ENCODE peak calls at places on chromosomes 13 and 19, in nine cellular contexts. One of them, this sample, is unnamed.

GRCh38 chr19:1992759-1993260 is 22.7 kb downstream of the BTBD2 start:
- DNase-seq in T-cell: no peak
- DNase-seq in memory B cell: no peak
- DNase-seq in sigmoid colon: peak
- DNase-seq in Karpas-422: peak
- DNase-seq in epithelial cell of esophagus: peak
- DNase-seq in DMS153: no peak
- DNase-seq in GM12865: no peak
- DNase-seq in RPMI8226: no peak
- DNase-seq in this sample: no peak

GRCh38 chr13:80577951-80578670 is 237.2 kb upstream of the SPRY2 start:
- DNase-seq in GM12865: no peak
- DNase-seq in Karpas-422: no peak
- DNase-seq in sigmoid colon: no peak
- DNase-seq in DMS153: no peak
- DNase-seq in memory B cell: no peak
- DNase-seq in RPMI8226: no peak
- DNase-seq in epithelial cell of esophagus: peak
- DNase-seq in T-cell: no peak
- DNase-seq in this sample: no peak

GRCh38 chr13:95192998-95193397 is 108.3 kb downstream of the ABCC4 start:
- DNase-seq in DMS153: no peak
- DNase-seq in T-cell: no peak
- DNase-seq in Karpas-422: no peak
- DNase-seq in epithelial cell of esophagus: no peak
- DNase-seq in memory B cell: no peak
- DNase-seq in RPMI8226: no peak
- DNase-seq in sigmoid colon: no peak
- DNase-seq in GM12865: no peak
- DNase-seq in this sample: no peak

GRCh38 chr13:107765724-107766436 is 449.5 kb downstream of the LIG4 start:
- DNase-seq in Karpas-422: no peak
- DNase-seq in memory B cell: no peak
- DNase-seq in RPMI8226: no peak
- DNase-seq in DMS153: peak
- DNase-seq in GM12865: no peak
- DNase-seq in epithelial cell of esophagus: no peak
- DNase-seq in T-cell: no peak
- DNase-seq in sigmoid colon: no peak
- DNase-seq in this sample: no peak

GRCh38 chr19:49430172-49430677 is 5.0 kb downstream of the GFY start:
- DNase-seq in memory B cell: no peak
- DNase-seq in Karpas-422: no peak
- DNase-seq in RPMI8226: no peak
- DNase-seq in DMS153: no peak
- DNase-seq in GM12865: no peak
- DNase-seq in T-cell: no peak
- DNase-seq in epithelial cell of esophagus: no peak
- DNase-seq in sigmoid colon: no peak
- DNase-seq in this sample: no peak

GRCh38 chr13:77833331-77833863 is 85.2 kb downstream of the EDNRB start:
- DNase-seq in DMS153: no peak
- DNase-seq in memory B cell: no peak
- DNase-seq in T-cell: no peak
- DNase-seq in Karpas-422: no peak
- DNase-seq in RPMI8226: no peak
- DNase-seq in epithelial cell of esophagus: peak
- DNase-seq in GM12865: no peak
- DNase-seq in sigmoid colon: no peak
- DNase-seq in this sample: no peak

GRCh38 chr13:23547000-23547590 is 23.1 kb upstream of the TNFRSF19 start:
- DNase-seq in GM12865: no peak
- DNase-seq in RPMI8226: no peak
- DNase-seq in Karpas-422: no peak
- DNase-seq in T-cell: no peak
- DNase-seq in epithelial cell of esophagus: no peak
- DNase-seq in sigmoid colon: peak
- DNase-seq in DMS153: no peak
- DNase-seq in memory B cell: no peak
- DNase-seq in this sample: peak

GRCh38 chr13:20028953-20029352 is 70.4 kb downstream of the ZMYM2 start:
- DNase-seq in RPMI8226: no peak
- DNase-seq in Karpas-422: no peak
- DNase-seq in memory B cell: no peak
- DNase-seq in sigmoid colon: no peak
- DNase-seq in epithelial cell of esophagus: no peak
- DNase-seq in DMS153: no peak
- DNase-seq in GM12865: no peak
- DNase-seq in T-cell: no peak
- DNase-seq in this sample: no peak

GRCh38 chr19:1206733-1207301 is 1.2 kb downstream of the STK11 start:
- DNase-seq in DMS153: no peak
- DNase-seq in T-cell: no peak
- DNase-seq in GM12865: peak
- DNase-seq in memory B cell: peak
- DNase-seq in epithelial cell of esophagus: peak
- DNase-seq in RPMI8226: peak
- DNase-seq in Karpas-422: peak
- DNase-seq in sigmoid colon: no peak
- DNase-seq in this sample: no peak